ENCODE peak calls at places on chromosome 14, in nine cellular contexts. One of them, this sample, is unnamed.

GRCh38 chr14:56808314-56809201 is 1.7 kb downstream of the OTX2 start:
- DNase-seq in BE2C: no peak
- DNase-seq in epithelial cell of esophagus: no peak
- DNase-seq in cardiac fibroblast: no peak
- DNase-seq in A549: no peak
- DNase-seq in MCF 10A: no peak
- DNase-seq in fibroblast of villous mesenchyme: no peak
- DNase-seq in retinal pigment epithelial cell: no peak
- DNase-seq in epithelial cell of proximal tubule: no peak
- DNase-seq in this sample: no peak

GRCh38 chr14:23572841-23573240 is 5.2 kb upstream of the AP1G2 start:
- DNase-seq in cardiac fibroblast: no peak
- DNase-seq in epithelial cell of esophagus: no peak
- DNase-seq in A549: no peak
- DNase-seq in epithelial cell of proximal tubule: no peak
- DNase-seq in MCF 10A: no peak
- DNase-seq in fibroblast of villous mesenchyme: no peak
- DNase-seq in retinal pigment epithelial cell: no peak
- DNase-seq in BE2C: no peak
- DNase-seq in this sample: no peak

GRCh38 chr14:94334837-94335236 is 11.7 kb upstream of the SERPINA6 start:
- DNase-seq in fibroblast of villous mesenchyme: peak
- DNase-seq in cardiac fibroblast: no peak
- DNase-seq in epithelial cell of esophagus: peak
- DNase-seq in epithelial cell of proximal tubule: no peak
- DNase-seq in MCF 10A: peak
- DNase-seq in retinal pigment epithelial cell: no peak
- DNase-seq in A549: no peak
- DNase-seq in BE2C: no peak
- DNase-seq in this sample: no peak

GRCh38 chr14:21384494-21384851 is 654 bp upstream of the SUPT16H start:
- DNase-seq in epithelial cell of proximal tubule: no peak
- DNase-seq in BE2C: no peak
- DNase-seq in fibroblast of villous mesenchyme: no peak
- DNase-seq in epithelial cell of esophagus: no peak
- DNase-seq in A549: no peak
- DNase-seq in MCF 10A: no peak
- DNase-seq in cardiac fibroblast: no peak
- DNase-seq in retinal pigment epithelial cell: no peak
- DNase-seq in this sample: no peak

GRCh38 chr14:63759454-63759853 is 31.6 kb upstream of the SGPP1 start:
- DNase-seq in fibroblast of villous mesenchyme: peak
- DNase-seq in epithelial cell of proximal tubule: no peak
- DNase-seq in cardiac fibroblast: peak
- DNase-seq in MCF 10A: no peak
- DNase-seq in A549: no peak
- DNase-seq in epithelial cell of esophagus: no peak
- DNase-seq in BE2C: no peak
- DNase-seq in retinal pigment epithelial cell: no peak
- DNase-seq in this sample: peak

GRCh38 chr14:98237939-98238338 is 1034.1 kb downstream of the BCL11B start:
- DNase-seq in cardiac fibroblast: no peak
- DNase-seq in retinal pigment epithelial cell: no peak
- DNase-seq in A549: no peak
- DNase-seq in epithelial cell of esophagus: no peak
- DNase-seq in epithelial cell of proximal tubule: no peak
- DNase-seq in MCF 10A: no peak
- DNase-seq in BE2C: no peak
- DNase-seq in fibroblast of villous mesenchyme: no peak
- DNase-seq in this sample: no peak

GRCh38 chr14:38578278-38578681 is 322.4 kb upstream of the CLEC14A start:
- DNase-seq in BE2C: peak
- DNase-seq in cardiac fibroblast: peak
- DNase-seq in epithelial cell of proximal tubule: no peak
- DNase-seq in A549: no peak
- DNase-seq in retinal pigment epithelial cell: no peak
- DNase-seq in fibroblast of villous mesenchyme: peak
- DNase-seq in MCF 10A: peak
- DNase-seq in epithelial cell of esophagus: no peak
- DNase-seq in this sample: no peak

GRCh38 chr14:47365248-47365647 is 310.2 kb downstream of the MDGA2 start:
- DNase-seq in A549: no peak
- DNase-seq in epithelial cell of esophagus: no peak
- DNase-seq in MCF 10A: no peak
- DNase-seq in fibroblast of villous mesenchyme: no peak
- DNase-seq in BE2C: no peak
- DNase-seq in retinal pigment epithelial cell: no peak
- DNase-seq in epithelial cell of proximal tubule: no peak
- DNase-seq in cardiac fibroblast: no peak
- DNase-seq in this sample: no peak

GRCh38 chr14:90785474-90785873 is 30.8 kb downstream of the TTC7B start:
- DNase-seq in retinal pigment epithelial cell: no peak
- DNase-seq in cardiac fibroblast: peak
- DNase-seq in epithelial cell of proximal tubule: no peak
- DNase-seq in A549: peak
- DNase-seq in epithelial cell of esophagus: no peak
- DNase-seq in fibroblast of villous mesenchyme: no peak
- DNase-seq in BE2C: peak
- DNase-seq in MCF 10A: peak
- DNase-seq in this sample: no peak

GRCh38 chr14:65879218-65880009 is 466.9 kb downstream of the FUT8 start:
- DNase-seq in MCF 10A: peak
- DNase-seq in epithelial cell of esophagus: peak
- DNase-seq in fibroblast of villous mesenchyme: peak
- DNase-seq in A549: peak
- DNase-seq in BE2C: no peak
- DNase-seq in epithelial cell of proximal tubule: peak
- DNase-seq in retinal pigment epithelial cell: no peak
- DNase-seq in cardiac fibroblast: peak
- DNase-seq in this sample: no peak

GRCh38 chr14:64410084-64410774 is 22.1 kb downstream of the MTHFD1 start:
- DNase-seq in epithelial cell of proximal tubule: peak
- DNase-seq in epithelial cell of esophagus: peak
- DNase-seq in BE2C: no peak
- DNase-seq in fibroblast of villous mesenchyme: peak
- DNase-seq in cardiac fibroblast: peak
- DNase-seq in MCF 10A: peak
- DNase-seq in A549: peak
- DNase-seq in retinal pigment epithelial cell: no peak
- DNase-seq in this sample: no peak

GRCh38 chr14:32072701-32073100 is 4.4 kb upstream of the ARHGAP5 start:
- DNase-seq in epithelial cell of proximal tubule: no peak
- DNase-seq in MCF 10A: no peak
- DNase-seq in epithelial cell of esophagus: no peak
- DNase-seq in BE2C: no peak
- DNase-seq in fibroblast of villous mesenchyme: no peak
- DNase-seq in A549: no peak
- DNase-seq in cardiac fibroblast: no peak
- DNase-seq in retinal pigment epithelial cell: no peak
- DNase-seq in this sample: no peak

GRCh38 chr14:91409991-91410401 is 7.6 kb downstream of the CCDC88C start:
- DNase-seq in MCF 10A: no peak
- DNase-seq in retinal pigment epithelial cell: no peak
- DNase-seq in epithelial cell of proximal tubule: no peak
- DNase-seq in BE2C: no peak
- DNase-seq in fibroblast of villous mesenchyme: no peak
- DNase-seq in A549: no peak
- DNase-seq in epithelial cell of esophagus: no peak
- DNase-seq in cardiac fibroblast: no peak
- DNase-seq in this sample: no peak

GRCh38 chr14:60691383-60692113 is 32.6 kb downstream of the SIX4 start:
- DNase-seq in BE2C: no peak
- DNase-seq in cardiac fibroblast: no peak
- DNase-seq in epithelial cell of proximal tubule: no peak
- DNase-seq in epithelial cell of esophagus: no peak
- DNase-seq in retinal pigment epithelial cell: no peak
- DNase-seq in A549: no peak
- DNase-seq in MCF 10A: no peak
- DNase-seq in fibroblast of villous mesenchyme: no peak
- DNase-seq in this sample: no peak

GRCh38 chr14:55715889-55716288 is 135.9 kb downstream of the KTN1 start:
- DNase-seq in fibroblast of villous mesenchyme: peak
- DNase-seq in BE2C: no peak
- DNase-seq in A549: no peak
- DNase-seq in epithelial cell of proximal tubule: no peak
- DNase-seq in cardiac fibroblast: peak
- DNase-seq in retinal pigment epithelial cell: no peak
- DNase-seq in MCF 10A: no peak
- DNase-seq in epithelial cell of esophagus: peak
- DNase-seq in this sample: no peak

GRCh38 chr14:52314521-52315354 is 626 bp downstream of the PTGER2 start:
- DNase-seq in retinal pigment epithelial cell: no peak
- DNase-seq in BE2C: peak
- DNase-seq in epithelial cell of proximal tubule: no peak
- DNase-seq in A549: no peak
- DNase-seq in MCF 10A: no peak
- DNase-seq in fibroblast of villous mesenchyme: no peak
- DNase-seq in epithelial cell of esophagus: peak
- DNase-seq in cardiac fibroblast: no peak
- DNase-seq in this sample: peak

GRCh38 chr14:75437201-75438143 is 9.7 kb downstream of the JDP2 start:
- DNase-seq in epithelial cell of esophagus: no peak
- DNase-seq in BE2C: no peak
- DNase-seq in retinal pigment epithelial cell: no peak
- DNase-seq in fibroblast of villous mesenchyme: no peak
- DNase-seq in MCF 10A: no peak
- DNase-seq in A549: no peak
- DNase-seq in epithelial cell of proximal tubule: no peak
- DNase-seq in cardiac fibroblast: no peak
- DNase-seq in this sample: no peak

GRCh38 chr14:55382483-55382882 is 29.1 kb downstream of the ATG14 start:
- DNase-seq in retinal pigment epithelial cell: no peak
- DNase-seq in A549: no peak
- DNase-seq in cardiac fibroblast: no peak
- DNase-seq in epithelial cell of proximal tubule: no peak
- DNase-seq in BE2C: no peak
- DNase-seq in fibroblast of villous mesenchyme: peak
- DNase-seq in epithelial cell of esophagus: no peak
- DNase-seq in MCF 10A: no peak
- DNase-seq in this sample: no peak

GRCh38 chr14:79186523-79186922 is 1016.4 kb downstream of the NRXN3 start:
- DNase-seq in cardiac fibroblast: peak
- DNase-seq in epithelial cell of proximal tubule: no peak
- DNase-seq in A549: no peak
- DNase-seq in epithelial cell of esophagus: no peak
- DNase-seq in fibroblast of villous mesenchyme: peak
- DNase-seq in MCF 10A: no peak
- DNase-seq in BE2C: no peak
- DNase-seq in retinal pigment epithelial cell: no peak
- DNase-seq in this sample: no peak
- TF ChIP-seq CTCF in cardiac fibroblast: no peak
- TF ChIP-seq CTCF in epithelial cell of proximal tubule: no peak
- TF ChIP-seq CTCF in A549: no peak
- TF ChIP-seq CTCF in epithelial cell of esophagus: no peak
- TF ChIP-seq CTCF in fibroblast of villous mesenchyme: no peak
- TF ChIP-seq CTCF in MCF 10A: no peak
- TF ChIP-seq CTCF in BE2C: no peak
- TF ChIP-seq CTCF in retinal pigment epithelial cell: no peak
- TF ChIP-seq CTCF in this sample: no peak

DNA sequence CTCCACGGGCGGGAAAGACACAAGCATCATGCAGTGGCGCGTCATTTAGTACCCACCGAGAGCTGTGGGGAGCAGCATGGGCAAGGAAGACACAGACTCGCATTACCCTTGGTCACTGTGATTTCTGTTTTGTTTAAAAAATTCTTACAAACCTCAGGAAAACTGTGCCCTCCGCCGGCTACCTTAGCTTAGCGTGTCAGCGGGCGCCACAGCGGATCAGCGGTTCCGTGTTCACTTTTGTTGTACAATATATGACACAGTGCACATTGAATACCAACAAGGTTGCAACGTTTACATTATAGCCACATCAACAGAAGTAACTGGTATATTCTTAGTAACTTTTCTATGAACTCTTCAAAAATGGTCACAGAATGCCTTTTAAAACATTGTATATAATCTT is 125.2 kb upstream of the EVL start:
- DNase-seq in fibroblast of villous mesenchyme: no peak
- DNase-seq in cardiac fibroblast: no peak
- DNase-seq in MCF 10A: no peak
- DNase-seq in BE2C: no peak
- DNase-seq in epithelial cell of esophagus: no peak
- DNase-seq in A549: no peak
- DNase-seq in retinal pigment epithelial cell: no peak
- DNase-seq in epithelial cell of proximal tubule: no peak
- DNase-seq in this sample: no peak
- TF ChIP-seq CTCF in fibroblast of villous mesenchyme: no peak
- TF ChIP-seq CTCF in cardiac fibroblast: no peak
- TF ChIP-seq CTCF in MCF 10A: no peak
- TF ChIP-seq CTCF in BE2C: no peak
- TF ChIP-seq CTCF in epithelial cell of esophagus: no peak
- TF ChIP-seq CTCF in A549: no peak
- TF ChIP-seq CTCF in retinal pigment epithelial cell: no peak
- TF ChIP-seq CTCF in epithelial cell of proximal tubule: no peak
- TF ChIP-seq CTCF in this sample: no peak

DNA sequence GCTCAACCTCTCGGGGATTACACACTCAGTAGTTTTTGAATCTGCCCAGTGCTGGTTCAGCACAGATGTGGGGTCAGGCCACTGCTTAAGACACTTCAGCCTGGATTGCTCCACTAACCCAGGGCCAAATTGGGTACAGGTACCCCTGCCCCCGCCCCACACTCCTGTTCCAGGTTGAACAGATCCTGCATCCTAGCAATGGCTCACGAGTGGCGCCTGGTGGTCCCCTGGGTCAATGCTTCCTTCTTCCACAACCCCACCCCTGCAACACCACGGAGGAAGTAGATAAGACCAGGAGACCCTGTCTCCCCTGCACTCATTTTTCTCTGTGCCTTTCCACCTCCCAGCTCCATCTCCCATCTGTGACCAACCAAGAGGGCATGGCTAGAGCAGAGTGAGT is 108.4 kb downstream of the ESRRB start:
- DNase-seq in fibroblast of villous mesenchyme: no peak
- DNase-seq in epithelial cell of proximal tubule: no peak
- DNase-seq in MCF 10A: no peak
- DNase-seq in cardiac fibroblast: no peak
- DNase-seq in epithelial cell of esophagus: no peak
- DNase-seq in A549: no peak
- DNase-seq in BE2C: no peak
- DNase-seq in retinal pigment epithelial cell: no peak
- DNase-seq in this sample: no peak
- TF ChIP-seq CTCF in fibroblast of villous mesenchyme: no peak
- TF ChIP-seq CTCF in epithelial cell of proximal tubule: no peak
- TF ChIP-seq CTCF in MCF 10A: no peak
- TF ChIP-seq CTCF in cardiac fibroblast: no peak
- TF ChIP-seq CTCF in epithelial cell of esophagus: no peak
- TF ChIP-seq CTCF in A549: no peak
- TF ChIP-seq CTCF in BE2C: peak
- TF ChIP-seq CTCF in retinal pigment epithelial cell: no peak
- TF ChIP-seq CTCF in this sample: no peak

DNA sequence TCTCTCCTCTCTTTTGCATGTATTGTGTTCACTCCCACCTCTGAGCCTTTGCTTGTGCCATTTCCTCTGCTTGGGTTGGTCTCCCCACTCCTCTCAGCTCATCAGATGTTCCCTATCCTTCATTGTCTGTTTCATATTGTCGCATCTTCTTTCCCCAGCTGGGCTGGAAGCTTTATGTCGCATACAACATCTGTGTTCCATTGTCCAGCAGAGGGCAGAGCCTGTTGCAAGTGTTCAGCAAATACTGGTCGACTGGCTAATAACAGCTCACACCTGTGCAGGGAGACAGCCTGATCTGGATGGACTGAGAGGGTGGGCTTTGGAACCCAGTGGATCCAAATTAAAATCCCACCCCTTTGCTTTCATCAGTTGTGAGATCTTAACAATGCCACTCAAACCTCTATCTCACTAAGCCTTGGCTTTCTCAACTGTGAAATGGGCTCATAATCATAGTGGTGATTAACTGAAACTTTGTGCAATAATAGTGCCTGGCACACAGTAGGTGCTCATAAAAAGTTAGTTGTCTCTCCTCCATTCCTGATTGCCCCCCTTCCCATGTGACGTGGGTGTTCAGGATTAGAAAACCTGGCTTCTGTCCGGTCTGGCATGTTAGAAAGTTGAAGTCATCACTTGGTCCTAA is 75.8 kb downstream of the RIN3 start:
- DNase-seq in fibroblast of villous mesenchyme: peak
- DNase-seq in epithelial cell of proximal tubule: no peak
- DNase-seq in epithelial cell of esophagus: peak
- DNase-seq in retinal pigment epithelial cell: no peak
- DNase-seq in MCF 10A: peak
- DNase-seq in A549: peak
- DNase-seq in cardiac fibroblast: peak
- DNase-seq in BE2C: no peak
- DNase-seq in this sample: no peak
- TF ChIP-seq CTCF in fibroblast of villous mesenchyme: peak
- TF ChIP-seq CTCF in epithelial cell of proximal tubule: peak
- TF ChIP-seq CTCF in epithelial cell of esophagus: peak
- TF ChIP-seq CTCF in retinal pigment epithelial cell: peak
- TF ChIP-seq CTCF in MCF 10A: peak
- TF ChIP-seq CTCF in A549: peak
- TF ChIP-seq CTCF in cardiac fibroblast: peak
- TF ChIP-seq CTCF in BE2C: peak
- TF ChIP-seq CTCF in this sample: peak